ENCODE peak calls at places on chromosomes 6 and 20, in four cellular contexts. L, Q, I and P are unnamed samples. For H3K4me1 and H3K9me3, the result is how much of the 10 kb centered on the place peaks cover.

GRCh38 chr6:167504412-167504961 is 179.6 kb downstream of the TTLL2 start:
- DNase-seq in L (no peak), Q (no peak), I (no peak), P (no peak)

GRCh38 chr20:157154-157553 is at the start of gene DEFB127:
- DNase-seq in L (no peak), Q (no peak), I (no peak), P (no peak)

GRCh38 chr6:22015944-22016343 is 280.9 kb downstream of the PRL start:
- DNase-seq in L (no peak), Q (no peak), I (no peak), P (no peak)

GRCh38 chr20:819680-820327 is 13.7 kb upstream of the FAM110A start:
- DNase-seq in L (peak), Q (no peak), I (no peak), P (no peak)

GRCh38 chr6:34595332-34596090 is 39.4 kb upstream of the SPDEF start:
- DNase-seq in L (no peak), Q (no peak), I (no peak), P (no peak)

GRCh38 chr6:35489066-35489465 is 7.8 kb downstream of the TEAD3 start:
- DNase-seq in L (no peak), Q (no peak), I (no peak), P (no peak)

GRCh38 chr6:149342525-149342924 is 25.0 kb downstream of the TAB2 start:
- DNase-seq in L (no peak), Q (no peak), I (no peak), P (no peak)

GRCh38 chr20:14234666-14235295 is 102.6 kb downstream of the FLRT3 start:
- DNase-seq in L (no peak), Q (no peak), I (no peak), P (no peak)

GRCh38 chr6:7107578-7108195 is at the start of gene RREB1:
- DNase-seq in L (peak), Q (peak), I (peak), P (peak)

GRCh38 chr20:45629496-45630100 is at the start of gene WFDC10A:
- DNase-seq in L (no peak), Q (no peak), I (peak), P (no peak)

GRCh38 chr20:61875221-61875885 is 190.3 kb downstream of the TAF4 start:
- DNase-seq in L (no peak), Q (no peak), I (no peak), P (no peak)

GRCh38 chr6:47524136-47524840 is 46.7 kb downstream of the CD2AP start:
- DNase-seq in L (no peak), Q (no peak), I (no peak), P (no peak)

GRCh38 chr6:32837651-32838113 is 857 bp downstream of the TAP2 start:
- DNase-seq in L (no peak), Q (no peak), I (no peak), P (no peak)

GRCh38 chr20:49785149-49785850 is 27.3 kb upstream of the SLC9A8 start:
- DNase-seq in L (no peak), Q (no peak), I (no peak), P (no peak)

GRCh38 chr20:49785851-49786174 is 26.8 kb upstream of the SLC9A8 start:
- DNase-seq in L (no peak), Q (no peak), I (no peak), P (no peak)

GRCh38 chr20:49786226-49786625 is 26.4 kb upstream of the SLC9A8 start:
- DNase-seq in L (no peak), Q (no peak), I (no peak), P (no peak)

GRCh38 chr20:49786671-49787370 is 25.8 kb upstream of the SLC9A8 start:
- DNase-seq in L (no peak), Q (no peak), I (no peak), P (no peak)

GRCh38 chr20:49784291-49784690 is 28.3 kb upstream of the SLC9A8 start:
- DNase-seq in L (no peak), Q (no peak), I (no peak), P (no peak)
- H3K4me1 ChIP-seq in L (under half), Q (under half), I (under half), P (under half)

DNA sequence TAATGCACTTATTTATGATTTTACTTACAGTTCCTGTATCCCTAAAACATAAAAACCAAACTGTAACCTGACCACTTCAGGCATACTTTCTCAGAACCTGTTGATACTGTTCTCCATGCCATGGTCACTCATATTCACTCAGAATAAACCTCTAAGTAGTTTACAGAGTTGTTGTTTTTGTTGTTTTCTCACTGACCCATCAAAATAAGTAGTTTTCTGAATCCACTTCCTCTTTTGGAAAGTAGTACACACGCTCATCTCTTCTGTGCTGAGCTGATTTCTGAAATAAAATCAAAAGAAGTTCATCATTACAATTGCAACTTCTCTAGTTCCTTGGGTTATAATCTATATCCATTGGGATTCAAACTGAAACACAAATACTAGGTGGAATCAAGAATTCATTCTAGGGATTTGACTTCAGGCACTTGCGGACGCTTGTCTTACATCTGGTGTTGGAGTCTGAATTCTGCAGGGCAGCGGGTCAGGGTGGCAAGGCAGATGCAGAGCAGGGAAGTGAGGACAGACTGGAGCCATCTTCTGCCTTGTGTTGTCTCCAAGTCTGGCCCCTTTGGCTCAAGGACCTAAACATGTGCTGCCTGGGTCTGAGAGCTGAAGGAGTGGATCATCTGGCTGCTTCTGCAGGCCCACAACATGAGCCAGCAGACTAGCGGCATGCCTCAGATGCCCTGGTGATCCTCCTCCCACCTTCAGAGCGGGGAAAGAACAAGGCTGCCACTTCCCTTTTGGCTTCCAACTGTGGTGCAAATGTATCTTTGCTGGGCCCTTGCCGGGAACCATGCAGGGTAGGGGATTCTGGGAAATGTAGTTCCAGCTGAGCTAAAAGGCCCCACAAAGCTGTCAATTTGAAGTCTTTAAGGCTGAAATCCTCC is 167.9 kb upstream of the MYLIP start:
- DNase-seq in L (no peak), Q (no peak), I (peak), P (no peak)
- H3K9me3 ChIP-seq in L (under half), Q (under half), I (under half), P (under half)

GRCh38 chr20:12056836-12057235 is 139.1 kb downstream of the BTBD3 start:
- DNase-seq in L (no peak), Q (no peak), I (no peak), P (no peak)
- H3K4me1 ChIP-seq in L (under half), Q (under half), I (under half), P (under half)

GRCh38 chr6:125843593-125843992 is 52.8 kb downstream of the NCOA7 start:
- DNase-seq in L (no peak), Q (no peak), I (no peak), P (no peak)

GRCh38 chr6:125841356-125842090 is 50.8 kb downstream of the NCOA7 start:
- DNase-seq in L (no peak), Q (no peak), I (no peak), P (no peak)

GRCh38 chr6:125839471-125839870 is 48.7 kb downstream of the NCOA7 start:
- DNase-seq in L (no peak), Q (no peak), I (no peak), P (no peak)

GRCh38 chr6:125839879-125840278 is 49.1 kb downstream of the NCOA7 start:
- DNase-seq in L (no peak), Q (no peak), I (no peak), P (no peak)

GRCh38 chr6:125842091-125842626 is 51.4 kb downstream of the NCOA7 start:
- DNase-seq in L (no peak), Q (no peak), I (no peak), P (no peak)
- H3K9me3 ChIP-seq in L (under half), Q (under half), I (under half), P (under half)

DNA sequence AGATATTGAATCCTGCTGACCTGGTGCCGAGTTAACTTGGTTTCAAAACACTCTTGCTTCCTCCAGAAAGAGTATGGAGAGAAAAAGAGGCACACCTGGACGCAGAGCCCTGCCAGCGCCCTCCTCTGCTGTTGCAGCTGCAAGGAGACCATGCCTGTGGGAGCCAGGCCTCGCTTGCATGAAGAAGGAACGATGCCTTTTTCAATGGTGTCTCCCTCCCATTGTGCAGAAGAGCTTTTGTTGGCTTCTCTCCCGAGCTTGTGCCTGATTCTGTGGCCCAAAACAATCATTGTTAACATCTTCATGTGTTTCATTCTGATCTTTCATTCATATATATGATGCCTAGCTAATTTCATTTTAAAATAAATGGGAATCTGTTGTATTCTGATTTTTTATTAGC is 98.1 kb downstream of the FAM120B start:
- DNase-seq in L (no peak), Q (no peak), I (no peak), P (no peak)
- H3K4me1 ChIP-seq in L (under half), Q (under half), I (under half), P (under half)

DNA sequence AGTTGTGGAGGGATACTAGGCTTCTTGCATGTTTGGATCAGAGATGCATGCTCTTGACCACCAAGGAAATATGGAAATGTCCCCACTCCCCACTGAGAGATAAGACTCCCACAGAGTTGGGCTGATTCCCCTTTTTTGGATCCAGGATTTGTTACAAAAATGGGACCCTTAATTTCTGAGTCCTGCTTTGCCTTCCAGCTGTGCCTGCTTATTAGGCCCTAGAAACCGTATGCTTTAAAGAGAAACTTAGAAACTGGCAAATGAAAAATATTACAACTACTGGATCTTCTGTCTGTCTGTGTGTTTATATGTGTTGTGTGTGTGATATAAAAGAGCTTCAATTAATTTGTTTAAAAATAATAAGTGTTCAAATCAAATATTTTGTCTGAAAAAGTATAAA is 817.6 kb upstream of the CITED2 start:
- DNase-seq in L (no peak), Q (no peak), I (no peak), P (no peak)
- H3K9me3 ChIP-seq in L (under half), Q (half or more), I (under half), P (under half)